ENCODE peak calls at places on chromosomes 13 and 19, in seven cellular contexts. One of them, this sample, is unnamed. For H3K4me1, the result is how much of the 10 kb centered on the place peaks cover.

GRCh38 chr13:33328691-33329090 is 43.1 kb upstream of the STARD13 start:
- DNase-seq in stomach: no peak
- DNase-seq in body of pancreas: no peak
- DNase-seq in transverse colon: no peak
- DNase-seq in IMR-90: no peak
- DNase-seq in heart left ventricle: no peak
- DNase-seq in testis: no peak
- DNase-seq in this sample: no peak

GRCh38 chr19:39566064-39566463 is 26.1 kb upstream of the EID2 start:
- DNase-seq in testis: no peak
- DNase-seq in heart left ventricle: no peak
- DNase-seq in transverse colon: no peak
- DNase-seq in IMR-90: no peak
- DNase-seq in body of pancreas: no peak
- DNase-seq in stomach: no peak
- DNase-seq in this sample: no peak

GRCh38 chr19:45598267-45599011 is 3.6 kb downstream of the GPR4 start:
- DNase-seq in heart left ventricle: peak
- DNase-seq in stomach: no peak
- DNase-seq in testis: no peak
- DNase-seq in transverse colon: no peak
- DNase-seq in IMR-90: no peak
- DNase-seq in body of pancreas: no peak
- DNase-seq in this sample: no peak

GRCh38 chr19:17394891-17395415 is 957 bp upstream of the CCDC194 start:
- DNase-seq in body of pancreas: peak
- DNase-seq in transverse colon: peak
- DNase-seq in IMR-90: peak
- DNase-seq in testis: peak
- DNase-seq in stomach: peak
- DNase-seq in heart left ventricle: peak
- DNase-seq in this sample: peak

GRCh38 chr13:30147380-30147779 is 160.0 kb downstream of the KATNAL1 start:
- DNase-seq in body of pancreas: no peak
- DNase-seq in heart left ventricle: no peak
- DNase-seq in stomach: no peak
- DNase-seq in testis: no peak
- DNase-seq in IMR-90: no peak
- DNase-seq in transverse colon: no peak
- DNase-seq in this sample: no peak

GRCh38 chr13:75366380-75367280 is 115.3 kb downstream of the TBC1D4 start:
- DNase-seq in testis: no peak
- DNase-seq in heart left ventricle: no peak
- DNase-seq in transverse colon: no peak
- DNase-seq in stomach: no peak
- DNase-seq in body of pancreas: no peak
- DNase-seq in IMR-90: no peak
- DNase-seq in this sample: no peak

GRCh38 chr19:55384576-55385235 is 614 bp upstream of the TMEM238 start:
- DNase-seq in heart left ventricle: no peak
- DNase-seq in body of pancreas: peak
- DNase-seq in IMR-90: no peak
- DNase-seq in transverse colon: peak
- DNase-seq in stomach: no peak
- DNase-seq in testis: peak
- DNase-seq in this sample: no peak

GRCh38 chr13:75263741-75264407 is 218.1 kb downstream of the TBC1D4 start:
- DNase-seq in IMR-90: peak
- DNase-seq in heart left ventricle: no peak
- DNase-seq in stomach: no peak
- DNase-seq in body of pancreas: no peak
- DNase-seq in transverse colon: no peak
- DNase-seq in testis: no peak
- DNase-seq in this sample: no peak

GRCh38 chr13:81116461-81117282 is 775.7 kb upstream of the SPRY2 start:
- DNase-seq in body of pancreas: no peak
- DNase-seq in heart left ventricle: no peak
- DNase-seq in stomach: no peak
- DNase-seq in testis: no peak
- DNase-seq in transverse colon: no peak
- DNase-seq in IMR-90: no peak
- DNase-seq in this sample: no peak

GRCh38 chr13:23679214-23679613 is 109.0 kb downstream of the TNFRSF19 start:
- DNase-seq in heart left ventricle: no peak
- DNase-seq in stomach: no peak
- DNase-seq in IMR-90: peak
- DNase-seq in body of pancreas: peak
- DNase-seq in testis: no peak
- DNase-seq in transverse colon: no peak
- DNase-seq in this sample: no peak

GRCh38 chr13:39527961-39528720 is 74.9 kb downstream of the LHFPL6 start:
- DNase-seq in testis: no peak
- DNase-seq in body of pancreas: peak
- DNase-seq in transverse colon: no peak
- DNase-seq in stomach: no peak
- DNase-seq in heart left ventricle: no peak
- DNase-seq in IMR-90: peak
- DNase-seq in this sample: peak

GRCh38 chr19:13117772-13118423 is at the start of gene NACC1:
- DNase-seq in stomach: peak
- DNase-seq in testis: peak
- DNase-seq in IMR-90: peak
- DNase-seq in heart left ventricle: peak
- DNase-seq in transverse colon: peak
- DNase-seq in body of pancreas: peak
- DNase-seq in this sample: peak

GRCh38 chr19:13117176-13117771 is 734 bp upstream of the TRMT1 start:
- DNase-seq in heart left ventricle: no peak
- DNase-seq in stomach: no peak
- DNase-seq in transverse colon: no peak
- DNase-seq in testis: no peak
- DNase-seq in body of pancreas: no peak
- DNase-seq in IMR-90: no peak
- DNase-seq in this sample: no peak

GRCh38 chr19:13119654-13120053 is 1.6 kb downstream of the NACC1 start:
- DNase-seq in transverse colon: no peak
- DNase-seq in stomach: no peak
- DNase-seq in body of pancreas: no peak
- DNase-seq in IMR-90: no peak
- DNase-seq in testis: no peak
- DNase-seq in heart left ventricle: no peak
- DNase-seq in this sample: no peak

GRCh38 chr19:13116282-13117175 is at the start of gene TRMT1:
- DNase-seq in body of pancreas: peak
- DNase-seq in IMR-90: peak
- DNase-seq in stomach: peak
- DNase-seq in heart left ventricle: peak
- DNase-seq in testis: peak
- DNase-seq in transverse colon: peak
- DNase-seq in this sample: peak

DNA sequence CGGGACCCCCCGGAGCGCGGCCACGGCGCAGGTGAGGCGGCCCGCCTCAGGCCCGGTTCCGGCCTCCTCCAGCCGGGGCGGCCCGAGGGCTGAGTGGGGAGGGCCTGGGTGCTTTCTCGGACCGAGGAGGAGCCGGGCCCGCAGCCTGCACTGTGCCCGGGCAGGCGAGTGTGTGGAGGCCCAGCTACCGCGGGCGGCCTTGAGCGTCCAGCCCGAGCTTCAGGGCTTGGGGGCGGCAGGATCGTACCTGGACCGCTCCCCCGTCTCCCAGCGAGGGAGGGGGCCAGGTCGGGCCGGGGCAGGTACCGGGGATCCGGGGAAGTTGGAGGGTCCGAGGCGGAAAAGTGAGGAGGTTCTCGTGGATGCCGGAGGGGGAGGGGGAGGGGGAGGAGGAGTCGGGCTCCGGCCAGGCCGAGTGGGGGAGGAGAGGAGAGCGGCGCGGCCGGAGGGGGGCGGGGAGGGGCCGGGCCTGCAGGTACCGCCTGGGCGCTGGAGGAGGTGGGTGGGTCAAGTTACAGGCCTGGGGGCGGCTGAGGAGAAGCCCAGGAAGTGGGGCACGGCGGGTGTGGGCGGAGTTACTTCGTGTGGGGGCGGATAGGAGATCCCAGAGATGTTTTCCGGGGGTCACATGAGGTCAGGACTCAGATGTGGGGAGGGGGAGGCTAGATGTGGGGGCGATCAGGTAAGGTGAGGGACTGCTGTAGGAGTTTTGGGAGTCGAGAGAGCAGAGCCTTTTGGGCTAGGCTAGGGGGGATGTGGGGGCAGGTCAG is 545 bp downstream of the NACC1 start:
- DNase-seq in body of pancreas: peak
- DNase-seq in IMR-90: peak
- DNase-seq in stomach: peak
- DNase-seq in transverse colon: no peak
- DNase-seq in testis: peak
- DNase-seq in heart left ventricle: peak
- DNase-seq in this sample: peak
- TF ChIP-seq POLR2A in body of pancreas: no peak
- TF ChIP-seq POLR2A in IMR-90: peak
- TF ChIP-seq POLR2A in stomach: no peak
- TF ChIP-seq POLR2A in transverse colon: no peak
- TF ChIP-seq POLR2A in testis: no peak
- TF ChIP-seq POLR2A in heart left ventricle: no peak
- TF ChIP-seq POLR2A in this sample: no peak

GRCh38 chr19:13986348-13986904 is 19.7 kb downstream of the RFX1 start:
- DNase-seq in heart left ventricle: peak
- DNase-seq in body of pancreas: peak
- DNase-seq in IMR-90: peak
- DNase-seq in stomach: peak
- DNase-seq in testis: peak
- DNase-seq in transverse colon: peak
- DNase-seq in this sample: peak

GRCh38 chr19:13983213-13983889 is 22.8 kb downstream of the RFX1 start:
- DNase-seq in body of pancreas: peak
- DNase-seq in heart left ventricle: no peak
- DNase-seq in transverse colon: no peak
- DNase-seq in stomach: no peak
- DNase-seq in IMR-90: no peak
- DNase-seq in testis: no peak
- DNase-seq in this sample: no peak

GRCh38 chr19:13985771-13986347 is 20.3 kb downstream of the RFX1 start:
- DNase-seq in heart left ventricle: no peak
- DNase-seq in body of pancreas: no peak
- DNase-seq in testis: no peak
- DNase-seq in stomach: no peak
- DNase-seq in IMR-90: no peak
- DNase-seq in transverse colon: no peak
- DNase-seq in this sample: no peak

GRCh38 chr19:13984186-13984585 is 21.9 kb downstream of the RFX1 start:
- DNase-seq in transverse colon: no peak
- DNase-seq in testis: no peak
- DNase-seq in IMR-90: no peak
- DNase-seq in stomach: no peak
- DNase-seq in body of pancreas: no peak
- DNase-seq in heart left ventricle: no peak
- DNase-seq in this sample: no peak

DNA sequence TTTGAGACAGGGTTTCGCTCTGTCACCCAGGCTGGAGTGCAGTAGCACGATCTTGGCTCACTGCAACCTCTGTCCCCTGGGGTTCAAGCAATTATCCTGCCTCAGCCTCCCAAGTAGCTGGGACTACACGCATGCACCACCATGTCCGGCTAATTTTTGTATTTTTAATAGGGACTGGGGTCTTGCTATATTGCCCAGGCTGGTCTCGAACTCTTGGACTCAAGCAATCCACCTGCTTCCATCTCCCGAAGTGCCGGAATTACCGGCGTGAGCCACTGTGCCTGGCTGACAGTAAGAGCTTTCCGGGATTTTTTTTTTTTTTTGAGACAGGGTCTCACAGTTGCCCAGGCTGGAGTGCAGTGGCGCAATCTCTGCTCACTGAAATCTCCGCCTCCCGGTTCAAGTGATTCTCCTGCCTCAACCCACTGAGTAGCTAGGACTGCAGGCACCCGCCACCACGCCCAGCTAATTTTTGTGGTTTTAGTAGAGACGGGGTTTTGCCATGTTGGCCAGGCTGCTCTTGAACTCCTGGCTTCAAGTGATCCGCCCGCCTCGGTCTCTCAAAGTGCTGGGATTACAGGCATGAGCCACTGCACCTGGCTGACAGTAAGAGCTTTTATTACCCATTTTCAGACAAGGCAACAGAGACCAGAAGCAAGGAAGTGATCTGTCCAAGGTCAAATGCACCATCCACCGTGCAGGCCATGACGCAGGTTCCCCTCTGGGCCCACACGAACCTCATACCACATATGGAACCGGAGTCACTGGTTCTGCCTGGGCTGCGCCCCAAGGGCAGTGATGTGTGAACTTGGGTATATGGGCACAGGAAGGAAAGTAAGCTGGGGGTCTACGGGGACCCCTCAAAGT is 21.0 kb downstream of the RFX1 start:
- DNase-seq in IMR-90: no peak
- DNase-seq in testis: no peak
- DNase-seq in heart left ventricle: no peak
- DNase-seq in stomach: no peak
- DNase-seq in transverse colon: no peak
- DNase-seq in body of pancreas: no peak
- DNase-seq in this sample: no peak
- H3K4me1 ChIP-seq in IMR-90: under half
- H3K4me1 ChIP-seq in testis: under half
- H3K4me1 ChIP-seq in heart left ventricle: under half
- H3K4me1 ChIP-seq in stomach: under half
- H3K4me1 ChIP-seq in transverse colon: under half
- H3K4me1 ChIP-seq in body of pancreas: under half
- H3K4me1 ChIP-seq in this sample: under half

GRCh38 chr13:101258071-101258470 is 158.2 kb downstream of the NALCN start:
- DNase-seq in IMR-90: peak
- DNase-seq in heart left ventricle: no peak
- DNase-seq in testis: no peak
- DNase-seq in transverse colon: no peak
- DNase-seq in stomach: no peak
- DNase-seq in body of pancreas: no peak
- DNase-seq in this sample: no peak

GRCh38 chr13:101262306-101262705 is 154.0 kb downstream of the NALCN start:
- DNase-seq in IMR-90: no peak
- DNase-seq in heart left ventricle: no peak
- DNase-seq in body of pancreas: no peak
- DNase-seq in stomach: no peak
- DNase-seq in testis: no peak
- DNase-seq in transverse colon: no peak
- DNase-seq in this sample: no peak

DNA sequence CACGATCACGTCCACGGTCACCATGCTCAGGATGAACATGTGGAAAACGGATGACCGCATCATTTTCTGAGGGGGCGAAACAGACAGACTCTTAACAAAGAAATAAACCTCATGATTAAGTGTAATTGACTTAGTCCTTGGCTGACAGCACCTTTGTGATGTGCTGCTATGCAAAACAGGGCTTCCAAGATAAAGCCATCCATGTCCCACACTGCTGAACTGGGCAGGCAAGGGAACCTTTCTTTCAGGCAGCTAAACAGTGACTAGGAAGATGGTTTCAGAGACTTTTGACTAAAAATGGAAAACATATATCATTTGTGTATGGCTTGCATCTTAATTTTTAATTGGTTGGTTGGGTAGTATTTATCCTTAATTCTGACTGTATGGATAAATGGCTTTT is 157.8 kb downstream of the NALCN start:
- DNase-seq in transverse colon: no peak
- DNase-seq in IMR-90: no peak
- DNase-seq in stomach: no peak
- DNase-seq in body of pancreas: no peak
- DNase-seq in testis: no peak
- DNase-seq in heart left ventricle: no peak
- DNase-seq in this sample: no peak
- H3K4me3 ChIP-seq in transverse colon: no peak
- H3K4me3 ChIP-seq in IMR-90: no peak
- H3K4me3 ChIP-seq in stomach: no peak
- H3K4me3 ChIP-seq in body of pancreas: no peak
- H3K4me3 ChIP-seq in testis: no peak
- H3K4me3 ChIP-seq in heart left ventricle: no peak
- H3K4me3 ChIP-seq in this sample: no peak

GRCh38 chr19:35716735-35716984 is 1.1 kb upstream of the KMT2B start:
- DNase-seq in IMR-90: no peak
- DNase-seq in stomach: no peak
- DNase-seq in testis: no peak
- DNase-seq in transverse colon: no peak
- DNase-seq in body of pancreas: no peak
- DNase-seq in heart left ventricle: no peak
- DNase-seq in this sample: no peak
- TF ChIP-seq POLR2A in IMR-90: no peak
- TF ChIP-seq POLR2A in stomach: no peak
- TF ChIP-seq POLR2A in testis: no peak
- TF ChIP-seq POLR2A in transverse colon: no peak
- TF ChIP-seq POLR2A in body of pancreas: peak
- TF ChIP-seq POLR2A in heart left ventricle: peak
- TF ChIP-seq POLR2A in this sample: no peak

This sample was measured in adrenal gland.